ENCODE peak calls at places on chromosome 12, in seven cellular contexts. N is Peyer's patch, J is ovary, X is psoas muscle, G is endodermal cell, V is mesendoderm, P is uterus. H is an unnamed sample.

GRCh38 chr12:54158581-54158980 is 30.2 kb downstream of the SMUG1 start:
- DNase-seq in P (no peak), N (no peak), V (no peak), G (no peak), X (no peak), J (no peak), H (no peak)

GRCh38 chr12:122964439-122965257 is 1.6 kb downstream of the ABCB9 start:
- DNase-seq in G (peak; percentile 57), J (no peak), X (no peak), N (no peak), V (no peak), P (no peak), H (no peak)

GRCh38 chr12:47591795-47592194 is 114.0 kb downstream of the RPAP3 start:
- DNase-seq in N (no peak), G (no peak), X (no peak), V (peak; percentile 31), J (no peak), P (no peak), H (no peak)

GRCh38 chr12:9707864-9708808 is 24.8 kb downstream of the CLECL1 start:
- DNase-seq in X (peak; percentile 28), G (peak; percentile 87), J (no peak), P (peak; percentile 28), V (peak; percentile 67), N (peak; percentile 56), H (peak; percentile 72)

GRCh38 chr12:117120787-117121186 is 21.6 kb upstream of the TESC start:
- DNase-seq in G (peak; percentile 58), N (no peak), V (peak; percentile 34), P (no peak), X (no peak), J (no peak), H (no peak)

GRCh38 chr12:54622463-54623183 is 12.1 kb downstream of the LACRT start:
- DNase-seq in J (no peak), G (no peak), N (no peak), V (no peak), X (no peak), P (no peak), H (no peak)

GRCh38 chr12:77888611-77889010 is 57.9 kb downstream of the NAV3 start:
- DNase-seq in P (no peak), J (no peak), N (no peak), G (no peak), V (no peak), X (no peak), H (no peak)

GRCh38 chr12:53998174-53998899 is 1.6 kb upstream of the HOXC9 start:
- DNase-seq in G (no peak), J (no peak), N (no peak), P (no peak), X (no peak), V (no peak), H (no peak)

GRCh38 chr12:123058980-123059379 is 78.5 kb downstream of the ARL6IP4 start:
- DNase-seq in X (no peak), V (no peak), P (no peak), G (no peak), J (no peak), N (no peak), H (no peak)

GRCh38 chr12:52285172-52285745 is 6.1 kb downstream of the KRT81 start:
- DNase-seq in J (no peak), G (peak; percentile 10), V (no peak), P (no peak), N (no peak), X (no peak), H (no peak)

GRCh38 chr12:67415473-67415872 is 146.3 kb downstream of the CAND1 start:
- DNase-seq in P (no peak), X (no peak), N (no peak), V (peak; percentile 71), J (no peak), G (peak; percentile 76), H (no peak)

GRCh38 chr12:15788266-15789214 is 648 bp downstream of the EPS8 start:
- DNase-seq in P (peak; percentile 37), V (peak; percentile 53), G (peak; percentile 89), N (no peak), J (peak; percentile 43), X (peak; percentile 50), H (peak; percentile 49)

GRCh38 chr12:53737951-53738833 is 10.9 kb upstream of the CALCOCO1 start:
- DNase-seq in X (no peak), N (peak; percentile 52), P (no peak), V (peak; percentile 30), G (peak; percentile 94), J (no peak), H (peak; percentile 52)

GRCh38 chr12:115687094-115687493 is 590.4 kb downstream of the MED13L start:
- DNase-seq in P (no peak), V (no peak), X (no peak), N (no peak), G (no peak), J (no peak), H (no peak)

GRCh38 chr12:124655317-124656213 is 88.2 kb upstream of the NCOR2 start:
- DNase-seq in X (peak; percentile 80), V (peak; percentile 93), G (peak; percentile 97), P (peak; percentile 89), N (no peak), J (peak; percentile 91), H (no peak)

GRCh38 chr12:120238839-120239445 is 26.6 kb downstream of the PXN start:
- DNase-seq in V (no peak), J (no peak), N (no peak), P (no peak), X (no peak), G (no peak), H (no peak)
- H3K27ac ChIP-seq in V (no peak overlapping the region), J (no peak overlapping the region), N (peak overlapping the region; percentile 68), P (peak overlapping the region; percentile 68), X (peak overlapping the region; percentile 99), G (no peak overlapping the region), H (no peak overlapping the region)

DNA sequence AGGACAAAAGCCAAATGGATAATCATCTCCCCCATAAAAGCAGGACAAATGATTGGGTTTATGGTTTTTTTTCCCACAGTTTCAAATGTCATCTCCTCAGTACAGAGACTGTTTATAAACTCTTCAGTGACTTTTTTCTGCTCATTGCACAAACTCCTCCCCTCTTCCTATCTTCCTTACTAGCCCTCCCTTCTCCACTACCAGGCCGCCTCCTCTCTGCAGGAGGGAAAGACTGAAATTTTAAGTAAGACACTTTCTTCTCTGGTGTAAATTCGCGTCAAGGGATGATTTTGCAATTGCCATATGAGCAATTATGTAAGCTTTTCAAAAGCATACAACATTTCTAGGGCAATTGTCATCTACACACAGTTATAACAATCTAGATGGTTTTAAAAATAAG is 37.0 kb downstream of the BTG1 start:
- DNase-seq in J (no peak), P (peak; percentile 31), V (peak; percentile 65), X (no peak), N (no peak), G (peak; percentile 69), H (no peak)
- H3K4me1 ChIP-seq in J (peaks cover 4% of the 10 kb centered on the region), P (peaks cover 5% of the 10 kb centered on the region), V (peaks cover 10% of the 10 kb centered on the region), X (no peaks in the 10 kb centered on the region), N (no peaks in the 10 kb centered on the region), G (peaks cover 19% of the 10 kb centered on the region), H (peaks cover 51% of the 10 kb centered on the region)

DNA sequence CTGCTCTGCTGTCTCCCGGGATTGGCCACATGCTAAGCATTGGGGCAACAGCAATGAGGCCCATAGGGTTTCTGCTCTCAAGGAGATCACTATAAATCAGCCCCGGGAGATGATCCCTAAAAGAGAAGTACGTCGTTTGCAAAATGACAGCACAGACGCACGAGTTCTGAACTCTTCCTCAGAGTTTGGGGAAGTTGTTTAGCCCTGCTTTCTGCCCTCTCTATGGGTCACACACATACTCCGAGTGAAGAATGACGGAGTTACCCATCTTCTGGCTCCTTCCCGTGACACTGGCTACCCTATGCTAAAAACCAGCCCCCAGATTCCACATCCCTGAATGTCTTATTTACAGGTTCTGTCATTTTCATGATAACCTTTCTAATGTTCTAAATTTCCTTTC is 258.0 kb upstream of the PLEKHG7 start:
- DNase-seq in V (no peak), N (peak; percentile 67), P (no peak), J (no peak), G (no peak), X (no peak), H (no peak)
- H3K27ac ChIP-seq in V (no peak overlapping the region), N (no peak overlapping the region), P (peak overlapping the region; percentile 77), J (no peak overlapping the region), G (no peak overlapping the region), X (peak overlapping the region; percentile 66), H (no peak overlapping the region)

GRCh38 chr12:106291342-106291741 is 11.2 kb upstream of the TCP11L2 start:
- DNase-seq in V (no peak), P (no peak), J (no peak), G (no peak), X (no peak), N (no peak), H (no peak)
- H3K4me1 ChIP-seq in V (no peaks in the 10 kb centered on the region), P (no peaks in the 10 kb centered on the region), J (no peaks in the 10 kb centered on the region), G (no peaks in the 10 kb centered on the region), X (peaks cover 4% of the 10 kb centered on the region), N (no peaks in the 10 kb centered on the region), H (no peaks in the 10 kb centered on the region)